ENCODE peak calls at places on chromosomes 1 and 21, in ten cellular contexts. One of them, this sample, is unnamed. For H3K36me3, the result is how much of the 10 kb centered on the place peaks cover.

GRCh38 chr1:17682403-17682802 is 72.7 kb upstream of the ACTL8 start:
- DNase-seq in H7: no peak
- DNase-seq in prostate gland: peak
- DNase-seq in mammary epithelial cell: peak
- DNase-seq in HCT116: no peak
- DNase-seq in fibroblast of lung: no peak
- DNase-seq in bronchial epithelial cell: no peak
- DNase-seq in PC-3: no peak
- DNase-seq in CD8-positive, alpha-beta T cell: no peak
- DNase-seq in IMR-90: no peak
- DNase-seq in this sample: no peak

GRCh38 chr1:51750218-51750617 is 128.3 kb downstream of the NRDC start:
- DNase-seq in H7: no peak
- DNase-seq in prostate gland: no peak
- DNase-seq in mammary epithelial cell: no peak
- DNase-seq in HCT116: no peak
- DNase-seq in fibroblast of lung: peak
- DNase-seq in bronchial epithelial cell: peak
- DNase-seq in PC-3: peak
- DNase-seq in CD8-positive, alpha-beta T cell: no peak
- DNase-seq in IMR-90: peak
- DNase-seq in this sample: no peak

GRCh38 chr1:242146640-242147039 is 147.7 kb upstream of the MAP1LC3C start:
- DNase-seq in H7: no peak
- DNase-seq in prostate gland: no peak
- DNase-seq in mammary epithelial cell: no peak
- DNase-seq in HCT116: no peak
- DNase-seq in fibroblast of lung: peak
- DNase-seq in bronchial epithelial cell: no peak
- DNase-seq in PC-3: peak
- DNase-seq in CD8-positive, alpha-beta T cell: no peak
- DNase-seq in IMR-90: no peak
- DNase-seq in this sample: no peak

GRCh38 chr1:110916669-110917306 is 43.8 kb downstream of the CD53 start:
- DNase-seq in H7: no peak
- DNase-seq in prostate gland: no peak
- DNase-seq in mammary epithelial cell: peak
- DNase-seq in HCT116: peak
- DNase-seq in fibroblast of lung: peak
- DNase-seq in bronchial epithelial cell: peak
- DNase-seq in PC-3: peak
- DNase-seq in CD8-positive, alpha-beta T cell: peak
- DNase-seq in IMR-90: peak
- DNase-seq in this sample: no peak

GRCh38 chr1:240109920-240110685 is 18.4 kb downstream of the FMN2 start:
- DNase-seq in H7: no peak
- DNase-seq in prostate gland: no peak
- DNase-seq in mammary epithelial cell: no peak
- DNase-seq in HCT116: no peak
- DNase-seq in fibroblast of lung: no peak
- DNase-seq in bronchial epithelial cell: no peak
- DNase-seq in PC-3: peak
- DNase-seq in CD8-positive, alpha-beta T cell: no peak
- DNase-seq in IMR-90: no peak
- DNase-seq in this sample: no peak

GRCh38 chr1:44884746-44885145 is 41.7 kb upstream of the PTCH2 start:
- DNase-seq in H7: no peak
- DNase-seq in prostate gland: no peak
- DNase-seq in mammary epithelial cell: no peak
- DNase-seq in HCT116: no peak
- DNase-seq in fibroblast of lung: no peak
- DNase-seq in bronchial epithelial cell: no peak
- DNase-seq in PC-3: no peak
- DNase-seq in CD8-positive, alpha-beta T cell: no peak
- DNase-seq in IMR-90: no peak
- DNase-seq in this sample: no peak

GRCh38 chr1:4068076-4068475 is 168.0 kb upstream of the C1orf174 start:
- DNase-seq in H7: no peak
- DNase-seq in prostate gland: no peak
- DNase-seq in mammary epithelial cell: no peak
- DNase-seq in HCT116: no peak
- DNase-seq in fibroblast of lung: no peak
- DNase-seq in bronchial epithelial cell: no peak
- DNase-seq in PC-3: no peak
- DNase-seq in CD8-positive, alpha-beta T cell: no peak
- DNase-seq in IMR-90: no peak
- DNase-seq in this sample: no peak

GRCh38 chr1:27142464-27142863 is 12.5 kb downstream of the SLC9A1 start:
- DNase-seq in H7: no peak
- DNase-seq in prostate gland: no peak
- DNase-seq in mammary epithelial cell: peak
- DNase-seq in HCT116: no peak
- DNase-seq in fibroblast of lung: no peak
- DNase-seq in bronchial epithelial cell: peak
- DNase-seq in PC-3: peak
- DNase-seq in CD8-positive, alpha-beta T cell: no peak
- DNase-seq in IMR-90: no peak
- DNase-seq in this sample: no peak

GRCh38 chr1:90476411-90476810 is 240.7 kb downstream of the BARHL2 start:
- DNase-seq in H7: no peak
- DNase-seq in prostate gland: no peak
- DNase-seq in mammary epithelial cell: no peak
- DNase-seq in HCT116: no peak
- DNase-seq in fibroblast of lung: no peak
- DNase-seq in bronchial epithelial cell: no peak
- DNase-seq in PC-3: no peak
- DNase-seq in CD8-positive, alpha-beta T cell: no peak
- DNase-seq in IMR-90: no peak
- DNase-seq in this sample: no peak

GRCh38 chr1:65467536-65467935 is 47.1 kb downstream of the LEPR start:
- DNase-seq in H7: peak
- DNase-seq in prostate gland: no peak
- DNase-seq in mammary epithelial cell: peak
- DNase-seq in HCT116: no peak
- DNase-seq in fibroblast of lung: peak
- DNase-seq in bronchial epithelial cell: peak
- DNase-seq in PC-3: peak
- DNase-seq in CD8-positive, alpha-beta T cell: no peak
- DNase-seq in IMR-90: peak
- DNase-seq in this sample: no peak

GRCh38 chr1:15942661-15943514 is 33.0 kb downstream of the ZBTB17 start:
- DNase-seq in H7: peak
- DNase-seq in prostate gland: no peak
- DNase-seq in mammary epithelial cell: no peak
- DNase-seq in HCT116: no peak
- DNase-seq in fibroblast of lung: no peak
- DNase-seq in bronchial epithelial cell: no peak
- DNase-seq in PC-3: no peak
- DNase-seq in CD8-positive, alpha-beta T cell: no peak
- DNase-seq in IMR-90: no peak
- DNase-seq in this sample: no peak

GRCh38 chr21:44511938-44512275 is 28.1 kb downstream of the KRTAP10-1 start:
- DNase-seq in H7: peak
- DNase-seq in prostate gland: no peak
- DNase-seq in mammary epithelial cell: no peak
- DNase-seq in HCT116: no peak
- DNase-seq in fibroblast of lung: no peak
- DNase-seq in bronchial epithelial cell: no peak
- DNase-seq in PC-3: no peak
- DNase-seq in CD8-positive, alpha-beta T cell: no peak
- DNase-seq in IMR-90: no peak
- DNase-seq in this sample: no peak

GRCh38 chr1:170126691-170127090 is 19.1 kb upstream of the NTMT2 start:
- DNase-seq in H7: peak
- DNase-seq in prostate gland: no peak
- DNase-seq in mammary epithelial cell: peak
- DNase-seq in HCT116: no peak
- DNase-seq in fibroblast of lung: peak
- DNase-seq in bronchial epithelial cell: peak
- DNase-seq in PC-3: no peak
- DNase-seq in CD8-positive, alpha-beta T cell: no peak
- DNase-seq in IMR-90: peak
- DNase-seq in this sample: no peak

GRCh38 chr21:35044770-35045538 is 4.1 kb downstream of the RUNX1 start:
- DNase-seq in H7: no peak
- DNase-seq in prostate gland: no peak
- DNase-seq in mammary epithelial cell: no peak
- DNase-seq in HCT116: no peak
- DNase-seq in fibroblast of lung: no peak
- DNase-seq in bronchial epithelial cell: no peak
- DNase-seq in PC-3: no peak
- DNase-seq in CD8-positive, alpha-beta T cell: no peak
- DNase-seq in IMR-90: no peak
- DNase-seq in this sample: no peak

GRCh38 chr1:86499987-86500593 is 31.4 kb downstream of the CLCA1 start:
- DNase-seq in H7: no peak
- DNase-seq in prostate gland: no peak
- DNase-seq in mammary epithelial cell: no peak
- DNase-seq in HCT116: peak
- DNase-seq in fibroblast of lung: peak
- DNase-seq in bronchial epithelial cell: peak
- DNase-seq in PC-3: peak
- DNase-seq in CD8-positive, alpha-beta T cell: no peak
- DNase-seq in IMR-90: peak
- DNase-seq in this sample: no peak

GRCh38 chr1:6779089-6779805 is 6.0 kb upstream of the CAMTA1 start:
- DNase-seq in H7: no peak
- DNase-seq in prostate gland: no peak
- DNase-seq in mammary epithelial cell: no peak
- DNase-seq in HCT116: no peak
- DNase-seq in fibroblast of lung: no peak
- DNase-seq in bronchial epithelial cell: no peak
- DNase-seq in PC-3: no peak
- DNase-seq in CD8-positive, alpha-beta T cell: no peak
- DNase-seq in IMR-90: no peak
- DNase-seq in this sample: no peak

DNA sequence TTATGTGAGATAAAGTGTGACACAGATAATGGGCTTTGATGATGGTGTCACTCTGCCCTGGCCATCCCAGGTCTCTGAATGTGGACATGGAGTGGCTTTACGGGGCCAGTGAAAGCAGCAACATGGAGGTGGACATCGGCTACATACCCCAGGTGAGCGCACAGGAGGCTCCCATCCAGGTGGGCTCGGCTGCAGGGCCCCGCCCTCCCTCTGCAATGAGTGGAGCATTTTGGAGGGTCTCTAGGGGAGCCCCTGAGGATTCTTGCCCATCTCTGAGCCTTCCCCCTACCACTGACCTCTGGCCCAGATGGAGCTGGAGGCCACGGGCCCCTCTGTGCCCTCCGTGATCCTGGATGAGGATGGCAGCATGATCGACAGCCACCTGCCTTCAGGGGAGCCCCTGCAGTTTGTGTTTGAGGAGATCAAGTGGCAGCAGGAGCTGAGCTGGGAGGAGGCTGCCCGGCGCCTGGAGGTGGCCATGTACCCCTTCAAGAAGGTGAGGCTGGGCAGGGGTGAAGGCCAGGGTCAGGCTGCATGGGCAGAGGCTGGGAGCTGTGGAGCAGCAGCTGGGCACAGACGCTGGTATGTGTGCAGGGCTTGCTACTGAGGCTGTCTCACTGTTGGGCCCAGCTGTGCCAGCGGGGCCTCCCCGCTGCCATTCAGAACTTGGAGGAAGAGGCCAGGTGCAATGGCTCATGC is 8.2 kb upstream of the MTFR1L start:
- DNase-seq in H7: no peak
- DNase-seq in prostate gland: no peak
- DNase-seq in mammary epithelial cell: no peak
- DNase-seq in HCT116: no peak
- DNase-seq in fibroblast of lung: no peak
- DNase-seq in bronchial epithelial cell: no peak
- DNase-seq in PC-3: no peak
- DNase-seq in CD8-positive, alpha-beta T cell: no peak
- DNase-seq in IMR-90: no peak
- DNase-seq in this sample: no peak
- H3K36me3 ChIP-seq in H7: under half
- H3K36me3 ChIP-seq in prostate gland: under half
- H3K36me3 ChIP-seq in mammary epithelial cell: under half
- H3K36me3 ChIP-seq in HCT116: under half
- H3K36me3 ChIP-seq in fibroblast of lung: under half
- H3K36me3 ChIP-seq in bronchial epithelial cell: under half
- H3K36me3 ChIP-seq in PC-3: under half
- H3K36me3 ChIP-seq in CD8-positive, alpha-beta T cell: under half
- H3K36me3 ChIP-seq in IMR-90: half or more
- H3K36me3 ChIP-seq in this sample: under half

GRCh38 chr1:19327736-19328135 is 15.6 kb downstream of the SLC66A1 start:
- DNase-seq in H7: no peak
- DNase-seq in prostate gland: no peak
- DNase-seq in mammary epithelial cell: no peak
- DNase-seq in HCT116: no peak
- DNase-seq in fibroblast of lung: no peak
- DNase-seq in bronchial epithelial cell: no peak
- DNase-seq in PC-3: no peak
- DNase-seq in CD8-positive, alpha-beta T cell: no peak
- DNase-seq in IMR-90: no peak
- DNase-seq in this sample: no peak
- H3K36me3 ChIP-seq in H7: under half
- H3K36me3 ChIP-seq in prostate gland: under half
- H3K36me3 ChIP-seq in mammary epithelial cell: under half
- H3K36me3 ChIP-seq in HCT116: under half
- H3K36me3 ChIP-seq in fibroblast of lung: under half
- H3K36me3 ChIP-seq in bronchial epithelial cell: under half
- H3K36me3 ChIP-seq in PC-3: under half
- H3K36me3 ChIP-seq in CD8-positive, alpha-beta T cell: under half
- H3K36me3 ChIP-seq in IMR-90: half or more
- H3K36me3 ChIP-seq in this sample: under half

GRCh38 chr1:210898473-210898872 is 235.5 kb downstream of the KCNH1 start:
- DNase-seq in H7: no peak
- DNase-seq in prostate gland: no peak
- DNase-seq in mammary epithelial cell: no peak
- DNase-seq in HCT116: no peak
- DNase-seq in fibroblast of lung: no peak
- DNase-seq in bronchial epithelial cell: no peak
- DNase-seq in PC-3: no peak
- DNase-seq in CD8-positive, alpha-beta T cell: no peak
- DNase-seq in IMR-90: no peak
- DNase-seq in this sample: no peak
- H3K36me3 ChIP-seq in H7: under half
- H3K36me3 ChIP-seq in prostate gland: under half
- H3K36me3 ChIP-seq in mammary epithelial cell: under half
- H3K36me3 ChIP-seq in HCT116: under half
- H3K36me3 ChIP-seq in fibroblast of lung: under half
- H3K36me3 ChIP-seq in bronchial epithelial cell: under half
- H3K36me3 ChIP-seq in PC-3: under half
- H3K36me3 ChIP-seq in CD8-positive, alpha-beta T cell: under half
- H3K36me3 ChIP-seq in IMR-90: under half
- H3K36me3 ChIP-seq in this sample: under half

DNA sequence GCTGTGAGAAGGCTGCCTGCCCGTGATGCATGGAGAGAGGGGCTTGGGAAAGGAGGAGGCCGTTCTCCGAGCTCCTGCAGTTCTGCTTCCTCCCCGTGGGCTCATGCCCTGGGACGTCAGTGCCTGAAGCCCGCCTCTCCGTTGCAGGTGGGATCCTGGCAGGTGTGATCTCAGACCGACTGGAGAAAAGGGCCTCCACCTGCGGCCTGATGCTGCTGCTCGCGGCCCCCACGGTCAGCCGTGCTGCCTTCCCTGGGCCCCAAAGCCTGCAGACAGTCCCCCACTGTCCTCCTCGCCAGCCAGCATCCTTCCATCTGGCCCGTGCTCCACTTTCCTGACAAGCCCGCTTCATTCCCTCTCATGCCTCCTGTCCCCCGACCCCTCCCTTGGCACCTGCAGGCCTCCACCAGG is 50.9 kb downstream of the SLC37A1 start:
- DNase-seq in H7: no peak
- DNase-seq in prostate gland: no peak
- DNase-seq in mammary epithelial cell: no peak
- DNase-seq in HCT116: no peak
- DNase-seq in fibroblast of lung: no peak
- DNase-seq in bronchial epithelial cell: no peak
- DNase-seq in PC-3: no peak
- DNase-seq in CD8-positive, alpha-beta T cell: no peak
- DNase-seq in IMR-90: no peak
- DNase-seq in this sample: no peak
- H3K36me3 ChIP-seq in H7: under half
- H3K36me3 ChIP-seq in prostate gland: under half
- H3K36me3 ChIP-seq in mammary epithelial cell: under half
- H3K36me3 ChIP-seq in HCT116: under half
- H3K36me3 ChIP-seq in fibroblast of lung: under half
- H3K36me3 ChIP-seq in bronchial epithelial cell: under half
- H3K36me3 ChIP-seq in PC-3: under half
- H3K36me3 ChIP-seq in CD8-positive, alpha-beta T cell: under half
- H3K36me3 ChIP-seq in IMR-90: under half
- H3K36me3 ChIP-seq in this sample: under half

This sample was measured in CD4-positive, CD25-positive, alpha-beta regulatory T cell.